ENCODE peak calls at places on chromosomes 13 and 19, in five cellular contexts. L is astrocyte of the spinal cord; M is effector memory CD4-positive, alpha-beta T cell; N is GM23338; H is lower lobe of right lung. K is an unnamed sample.
A peak's percentile ranks its signal among the peaks of the same experiment; 100 is the strongest.

GRCh38 chr13:50678464-50679162 is 164.9 kb downstream of the DLEU7 start:
- DNase-seq in L (peak; percentile 89), N (no peak), M (no peak), H (no peak), K (no peak)

GRCh38 chr19:5137571-5138124 is 168.7 kb downstream of the KDM4B start:
- DNase-seq in N (peak; percentile 95), H (no peak), L (no peak), M (no peak), K (no peak)

GRCh38 chr13:97408938-97409337 is 25.0 kb upstream of the RAP2A start:
- DNase-seq in L (no peak), M (no peak), N (no peak), H (no peak), K (no peak)

GRCh38 chr19:46764817-46765291 is 18.6 kb upstream of the STRN4 start:
- DNase-seq in M (no peak), N (no peak), H (no peak), L (no peak), K (no peak)

GRCh38 chr13:72304121-72304745 is 423.2 kb downstream of the MZT1 start:
- DNase-seq in H (no peak), L (peak; percentile 93), N (no peak), M (no peak), K (no peak)

GRCh38 chr19:40947114-40947513 is 44.0 kb upstream of the CYP2B6 start:
- DNase-seq in L (no peak), H (no peak), M (no peak), N (no peak), K (no peak)

GRCh38 chr13:51797664-51798488 is 6.1 kb downstream of the DHRS12 start:
- DNase-seq in L (peak; percentile 69), M (peak; percentile 45), H (no peak), N (peak; percentile 87), K (peak; percentile 74)

GRCh38 chr13:23656637-23657036 is 86.4 kb downstream of the TNFRSF19 start:
- DNase-seq in M (no peak), L (peak; percentile 81), H (no peak), N (no peak), K (no peak)

GRCh38 chr13:30725331-30726085 is 9.8 kb upstream of the ALOX5AP start:
- DNase-seq in N (no peak), H (no peak), M (no peak), L (peak; percentile 41), K (no peak)

GRCh38 chr19:38351865-38352395 is 16.3 kb downstream of the CATSPERG start:
- DNase-seq in M (no peak), N (no peak), H (no peak), L (no peak), K (no peak)

GRCh38 chr13:37446503-37446902 is 152.1 kb downstream of the POSTN start:
- DNase-seq in L (peak; percentile 94), H (no peak), M (no peak), N (no peak), K (no peak)

GRCh38 chr13:102317593-102317992 is 84.3 kb downstream of the FGF14 start:
- DNase-seq in N (no peak), L (peak; percentile 5), M (no peak), H (peak; percentile 45), K (no peak)

GRCh38 chr19:48405010-48405659 is 11.7 kb downstream of the GRIN2D start:
- DNase-seq in L (no peak), H (no peak), N (no peak), M (no peak), K (no peak)

GRCh38 chr19:4366666-4367335 is 23.4 kb downstream of the MPND start:
- DNase-seq in L (no peak), N (no peak), H (no peak), M (no peak), K (no peak)

GRCh38 chr19:50500060-50500752 is 10.8 kb downstream of the JOSD2 start:
- DNase-seq in L (no peak), N (peak; percentile 68), H (peak; percentile 44), M (no peak), K (no peak)

GRCh38 chr19:45376045-45376724 is 5.8 kb upstream of the ERCC2 start:
- DNase-seq in M (no peak), H (no peak), N (peak; percentile 96), L (peak; percentile 87), K (no peak)

GRCh38 chr19:47613165-47614146 is 4.5 kb downstream of the BICRA start:
- DNase-seq in L (peak; percentile 78), H (no peak), M (no peak), N (peak; percentile 94), K (no peak)

GRCh38 chr19:13163609-13164364 is 13.6 kb downstream of the IER2 start:
- DNase-seq in L (peak; percentile 85), H (peak; percentile 77), M (no peak), N (peak; percentile 90), K (no peak)

GRCh38 chr19:43776285-43776684 is 4.5 kb downstream of the KCNN4 start:
- DNase-seq in M (no peak), L (no peak), N (no peak), H (no peak), K (no peak)

GRCh38 chr19:7673995-7674667 is 2.8 kb upstream of the MCEMP1 start:
- DNase-seq in M (no peak), L (peak; percentile 29), H (peak; percentile 89), N (peak; percentile 87), K (no peak)

GRCh38 chr19:47322048-47322447 is 9.9 kb upstream of the C5AR2 start:
- DNase-seq in M (no peak), N (no peak), L (no peak), H (no peak), K (no peak)

GRCh38 chr13:107665926-107666458 is 549.3 kb downstream of the LIG4 start:
- DNase-seq in M (no peak), H (no peak), L (no peak), N (no peak), K (no peak)

GRCh38 chr13:113291997-113292862 is 4.8 kb upstream of the LAMP1 start:
- DNase-seq in H (peak; percentile 66), L (peak; percentile 6), N (peak; percentile 49), M (no peak), K (peak; percentile 12)

GRCh38 chr13:45678282-45678681 is 23.8 kb upstream of the CBY2 start:
- DNase-seq in H (no peak), L (no peak), N (peak; percentile 75), M (no peak), K (no peak)

GRCh38 chr13:27578121-27579030 is 42.0 kb downstream of the LNX2 start:
- DNase-seq in N (peak; percentile 22), M (no peak), H (no peak), L (peak; percentile 44), K (no peak)

K was measured in CD4-positive, alpha-beta memory T cell.